ENCODE peak calls at places on chromosomes 12 and 14, in seven cellular contexts. One of them, this sample, is unnamed.
A peak's percentile ranks its signal among the peaks of the same experiment; 100 is the strongest.

GRCh38 chr12:67590122-67590795 is 58.3 kb upstream of the DYRK2 start:
- DNase-seq in psoas muscle: no peak
- DNase-seq in left ventricle myocardium inferior: no peak
- DNase-seq in SK-N-SH: peak; percentile 7
- DNase-seq in CD4-positive, alpha-beta memory T cell: peak; percentile 66
- DNase-seq in tibial artery: no peak
- DNase-seq in GM12878: no peak
- DNase-seq in this sample: no peak

GRCh38 chr14:49997991-49998390 is 105.1 kb downstream of the ARF6 start:
- DNase-seq in SK-N-SH: no peak
- DNase-seq in left ventricle myocardium inferior: no peak
- DNase-seq in CD4-positive, alpha-beta memory T cell: no peak
- DNase-seq in tibial artery: no peak
- DNase-seq in psoas muscle: no peak
- DNase-seq in GM12878: no peak
- DNase-seq in this sample: no peak

GRCh38 chr12:108689314-108690190 is 41.8 kb downstream of the CORO1C start:
- DNase-seq in psoas muscle: no peak
- DNase-seq in tibial artery: peak; percentile 73
- DNase-seq in SK-N-SH: no peak
- DNase-seq in GM12878: no peak
- DNase-seq in left ventricle myocardium inferior: no peak
- DNase-seq in CD4-positive, alpha-beta memory T cell: peak; percentile 49
- DNase-seq in this sample: no peak

GRCh38 chr14:94769413-94770250 is at the start of gene GSC:
- DNase-seq in left ventricle myocardium inferior: peak; percentile 26
- DNase-seq in SK-N-SH: peak; percentile 90
- DNase-seq in GM12878: no peak
- DNase-seq in tibial artery: no peak
- DNase-seq in CD4-positive, alpha-beta memory T cell: no peak
- DNase-seq in psoas muscle: peak; percentile 82
- DNase-seq in this sample: no peak

GRCh38 chr12:27549801-27550652 is 26.0 kb downstream of the PPFIBP1 start:
- DNase-seq in SK-N-SH: no peak
- DNase-seq in left ventricle myocardium inferior: peak; percentile 83
- DNase-seq in GM12878: no peak
- DNase-seq in tibial artery: peak; percentile 91
- DNase-seq in CD4-positive, alpha-beta memory T cell: no peak
- DNase-seq in psoas muscle: peak; percentile 83
- DNase-seq in this sample: peak; percentile 31

GRCh38 chr12:132610051-132610759 is at the start of gene LRCOL1:
- DNase-seq in tibial artery: no peak
- DNase-seq in GM12878: no peak
- DNase-seq in left ventricle myocardium inferior: peak; percentile 63
- DNase-seq in CD4-positive, alpha-beta memory T cell: no peak
- DNase-seq in psoas muscle: peak; percentile 67
- DNase-seq in SK-N-SH: peak; percentile 59
- DNase-seq in this sample: no peak

GRCh38 chr14:30559638-30560071 is 697 bp downstream of the G2E3 start:
- DNase-seq in tibial artery: no peak
- DNase-seq in left ventricle myocardium inferior: no peak
- DNase-seq in GM12878: no peak
- DNase-seq in psoas muscle: no peak
- DNase-seq in CD4-positive, alpha-beta memory T cell: no peak
- DNase-seq in SK-N-SH: peak; percentile 39
- DNase-seq in this sample: no peak

GRCh38 chr12:46067062-46067461 is 76.7 kb upstream of the SCAF11 start:
- DNase-seq in GM12878: no peak
- DNase-seq in SK-N-SH: no peak
- DNase-seq in left ventricle myocardium inferior: no peak
- DNase-seq in CD4-positive, alpha-beta memory T cell: no peak
- DNase-seq in tibial artery: no peak
- DNase-seq in psoas muscle: no peak
- DNase-seq in this sample: no peak

GRCh38 chr12:130764475-130765185 is 48.5 kb upstream of the RIMBP2 start:
- DNase-seq in SK-N-SH: no peak
- DNase-seq in CD4-positive, alpha-beta memory T cell: peak; percentile 19
- DNase-seq in left ventricle myocardium inferior: no peak
- DNase-seq in tibial artery: no peak
- DNase-seq in psoas muscle: no peak
- DNase-seq in GM12878: peak; percentile 59
- DNase-seq in this sample: no peak

GRCh38 chr14:34580381-34580780 is 40.9 kb upstream of the EAPP start:
- DNase-seq in left ventricle myocardium inferior: no peak
- DNase-seq in tibial artery: no peak
- DNase-seq in SK-N-SH: no peak
- DNase-seq in GM12878: no peak
- DNase-seq in CD4-positive, alpha-beta memory T cell: no peak
- DNase-seq in psoas muscle: no peak
- DNase-seq in this sample: no peak

GRCh38 chr14:74804219-74804825 is 41.2 kb downstream of the YLPM1 start:
- DNase-seq in tibial artery: no peak
- DNase-seq in left ventricle myocardium inferior: no peak
- DNase-seq in GM12878: no peak
- DNase-seq in psoas muscle: no peak
- DNase-seq in SK-N-SH: peak; percentile 44
- DNase-seq in CD4-positive, alpha-beta memory T cell: peak; percentile 41
- DNase-seq in this sample: no peak

GRCh38 chr12:79187032-79187431 is 322.5 kb downstream of the SYT1 start:
- DNase-seq in SK-N-SH: no peak
- DNase-seq in left ventricle myocardium inferior: no peak
- DNase-seq in GM12878: no peak
- DNase-seq in tibial artery: no peak
- DNase-seq in CD4-positive, alpha-beta memory T cell: no peak
- DNase-seq in psoas muscle: no peak
- DNase-seq in this sample: no peak

GRCh38 chr12:55675671-55676070 is 32.0 kb downstream of the ITGA7 start:
- DNase-seq in left ventricle myocardium inferior: peak; percentile 1
- DNase-seq in SK-N-SH: no peak
- DNase-seq in psoas muscle: peak; percentile 20
- DNase-seq in CD4-positive, alpha-beta memory T cell: no peak
- DNase-seq in GM12878: no peak
- DNase-seq in tibial artery: no peak
- DNase-seq in this sample: no peak

GRCh38 chr14:91048676-91049075 is 11.8 kb downstream of the RPS6KA5 start:
- DNase-seq in left ventricle myocardium inferior: no peak
- DNase-seq in GM12878: no peak
- DNase-seq in CD4-positive, alpha-beta memory T cell: no peak
- DNase-seq in tibial artery: no peak
- DNase-seq in SK-N-SH: no peak
- DNase-seq in psoas muscle: no peak
- DNase-seq in this sample: no peak

GRCh38 chr12:694734-695503 is 31.7 kb upstream of the NINJ2 start:
- DNase-seq in CD4-positive, alpha-beta memory T cell: no peak
- DNase-seq in GM12878: no peak
- DNase-seq in left ventricle myocardium inferior: no peak
- DNase-seq in SK-N-SH: no peak
- DNase-seq in psoas muscle: no peak
- DNase-seq in tibial artery: no peak
- DNase-seq in this sample: no peak

GRCh38 chr12:70983692-70984091 is 63.2 kb upstream of the PTPRR start:
- DNase-seq in tibial artery: no peak
- DNase-seq in psoas muscle: no peak
- DNase-seq in left ventricle myocardium inferior: no peak
- DNase-seq in SK-N-SH: no peak
- DNase-seq in GM12878: no peak
- DNase-seq in CD4-positive, alpha-beta memory T cell: no peak
- DNase-seq in this sample: no peak

GRCh38 chr12:79776111-79776510 is 85.3 kb upstream of the PAWR start:
- DNase-seq in GM12878: no peak
- DNase-seq in tibial artery: no peak
- DNase-seq in CD4-positive, alpha-beta memory T cell: no peak
- DNase-seq in left ventricle myocardium inferior: no peak
- DNase-seq in SK-N-SH: no peak
- DNase-seq in psoas muscle: no peak
- DNase-seq in this sample: no peak

GRCh38 chr12:27332407-27333310 is at the start of gene BMAL2:
- DNase-seq in SK-N-SH: peak; percentile 87
- DNase-seq in psoas muscle: peak; percentile 52
- DNase-seq in tibial artery: no peak
- DNase-seq in CD4-positive, alpha-beta memory T cell: peak; percentile 22
- DNase-seq in left ventricle myocardium inferior: peak; percentile 36
- DNase-seq in GM12878: no peak
- DNase-seq in this sample: no peak

GRCh38 chr12:110179291-110179690 is 55.1 kb downstream of the IFT81 start:
- DNase-seq in left ventricle myocardium inferior: no peak
- DNase-seq in GM12878: no peak
- DNase-seq in psoas muscle: no peak
- DNase-seq in CD4-positive, alpha-beta memory T cell: no peak
- DNase-seq in SK-N-SH: no peak
- DNase-seq in tibial artery: no peak
- DNase-seq in this sample: peak; percentile 70

GRCh38 chr12:25308761-25309160 is 58.0 kb upstream of the KRAS start:
- DNase-seq in CD4-positive, alpha-beta memory T cell: no peak
- DNase-seq in left ventricle myocardium inferior: no peak
- DNase-seq in SK-N-SH: no peak
- DNase-seq in tibial artery: no peak
- DNase-seq in psoas muscle: no peak
- DNase-seq in GM12878: no peak
- DNase-seq in this sample: no peak

GRCh38 chr14:61603736-61604135 is 91.6 kb upstream of the HIF1A start:
- DNase-seq in GM12878: no peak
- DNase-seq in tibial artery: no peak
- DNase-seq in SK-N-SH: no peak
- DNase-seq in left ventricle myocardium inferior: no peak
- DNase-seq in psoas muscle: no peak
- DNase-seq in CD4-positive, alpha-beta memory T cell: no peak
- DNase-seq in this sample: no peak
- H3K4me1 ChIP-seq in GM12878: peaks cover 7% of the 10 kb centered on the region
- H3K4me1 ChIP-seq in tibial artery: peaks cover 5% of the 10 kb centered on the region
- H3K4me1 ChIP-seq in SK-N-SH: peaks cover 37% of the 10 kb centered on the region
- H3K4me1 ChIP-seq in left ventricle myocardium inferior: peaks cover 18% of the 10 kb centered on the region
- H3K4me1 ChIP-seq in psoas muscle: peaks cover 7% of the 10 kb centered on the region
- H3K4me1 ChIP-seq in CD4-positive, alpha-beta memory T cell: peaks cover 6% of the 10 kb centered on the region
- H3K4me1 ChIP-seq in this sample: no peaks in the 10 kb centered on the region

GRCh38 chr12:119721306-119721705 is 53.4 kb downstream of the PRKAB1 start:
- DNase-seq in tibial artery: no peak
- DNase-seq in psoas muscle: no peak
- DNase-seq in SK-N-SH: no peak
- DNase-seq in GM12878: no peak
- DNase-seq in CD4-positive, alpha-beta memory T cell: no peak
- DNase-seq in left ventricle myocardium inferior: no peak
- DNase-seq in this sample: no peak
- H3K4me1 ChIP-seq in tibial artery: no peaks in the 10 kb centered on the region
- H3K4me1 ChIP-seq in psoas muscle: peaks cover 7% of the 10 kb centered on the region
- H3K4me1 ChIP-seq in SK-N-SH: no peaks in the 10 kb centered on the region
- H3K4me1 ChIP-seq in GM12878: no peaks in the 10 kb centered on the region
- H3K4me1 ChIP-seq in CD4-positive, alpha-beta memory T cell: no peaks in the 10 kb centered on the region
- H3K4me1 ChIP-seq in left ventricle myocardium inferior: peaks cover 9% of the 10 kb centered on the region
- H3K4me1 ChIP-seq in this sample: no peaks in the 10 kb centered on the region

GRCh38 chr12:53210843-53211242 is 3.8 kb upstream of the ITGB7 start:
- DNase-seq in CD4-positive, alpha-beta memory T cell: no peak
- DNase-seq in GM12878: no peak
- DNase-seq in tibial artery: no peak
- DNase-seq in psoas muscle: no peak
- DNase-seq in left ventricle myocardium inferior: no peak
- DNase-seq in SK-N-SH: no peak
- DNase-seq in this sample: no peak

GRCh38 chr12:53214221-53214620 is 7.2 kb upstream of the ITGB7 start:
- DNase-seq in psoas muscle: no peak
- DNase-seq in tibial artery: no peak
- DNase-seq in left ventricle myocardium inferior: no peak
- DNase-seq in GM12878: no peak
- DNase-seq in SK-N-SH: no peak
- DNase-seq in CD4-positive, alpha-beta memory T cell: no peak
- DNase-seq in this sample: no peak

GRCh38 chr12:53212931-53213330 is 5.9 kb upstream of the ITGB7 start:
- DNase-seq in left ventricle myocardium inferior: no peak
- DNase-seq in GM12878: no peak
- DNase-seq in psoas muscle: no peak
- DNase-seq in tibial artery: no peak
- DNase-seq in SK-N-SH: no peak
- DNase-seq in CD4-positive, alpha-beta memory T cell: no peak
- DNase-seq in this sample: no peak

GRCh38 chr12:53213348-53213747 is 6.3 kb upstream of the ITGB7 start:
- DNase-seq in GM12878: no peak
- DNase-seq in psoas muscle: peak; percentile 93
- DNase-seq in left ventricle myocardium inferior: peak; percentile 87
- DNase-seq in tibial artery: peak; percentile 79
- DNase-seq in SK-N-SH: peak; percentile 93
- DNase-seq in CD4-positive, alpha-beta memory T cell: peak; percentile 77
- DNase-seq in this sample: peak; percentile 88

DNA sequence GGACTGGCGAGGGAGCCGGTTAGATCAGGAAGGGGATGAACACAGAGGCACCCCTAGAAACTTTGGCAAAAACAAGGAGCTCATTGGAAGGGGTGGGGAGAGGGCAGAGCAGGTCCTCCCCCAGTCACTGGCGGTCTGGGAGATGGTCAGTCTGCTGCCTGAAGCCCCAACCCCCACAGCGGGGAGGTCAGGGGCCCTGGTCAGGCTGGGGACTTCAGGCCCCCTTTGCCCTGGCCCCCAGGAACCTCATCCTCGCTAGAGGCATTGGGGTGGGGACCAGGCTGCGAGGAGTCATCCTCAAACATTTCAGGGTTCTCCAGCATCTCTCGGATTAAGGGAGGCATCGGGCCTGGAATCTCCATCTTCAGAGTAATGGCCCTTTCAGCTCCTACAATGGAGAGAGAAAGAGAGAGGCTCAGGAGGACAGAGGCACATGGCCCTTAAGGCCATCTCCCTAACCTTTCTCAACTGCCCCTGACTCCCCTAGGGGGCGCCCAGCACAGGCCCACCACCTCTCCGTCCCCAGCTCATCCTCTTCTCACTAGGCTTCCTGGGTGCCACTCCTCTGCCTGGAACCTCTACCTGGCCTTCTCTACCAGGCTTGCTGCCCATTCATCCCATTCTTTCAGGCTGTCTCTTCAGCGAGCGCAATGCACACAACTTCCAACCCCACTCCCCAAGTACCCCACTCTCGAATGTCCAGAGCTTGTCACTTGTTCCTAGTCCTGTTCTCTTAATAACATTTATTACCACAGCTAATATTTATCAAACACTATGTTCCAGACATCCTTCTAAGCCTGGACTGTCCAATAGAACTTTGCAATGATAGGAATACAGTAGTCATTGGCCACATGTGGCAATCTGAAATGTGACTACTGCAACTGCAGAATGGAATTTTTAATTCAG is 4.7 kb upstream of the ITGB7 start:
- DNase-seq in tibial artery: no peak
- DNase-seq in psoas muscle: no peak
- DNase-seq in left ventricle myocardium inferior: no peak
- DNase-seq in SK-N-SH: peak; percentile 62
- DNase-seq in CD4-positive, alpha-beta memory T cell: no peak
- DNase-seq in GM12878: no peak
- DNase-seq in this sample: no peak
- H3K4me1 ChIP-seq in tibial artery: peaks cover 13% of the 10 kb centered on the region
- H3K4me1 ChIP-seq in psoas muscle: no peaks in the 10 kb centered on the region
- H3K4me1 ChIP-seq in left ventricle myocardium inferior: peaks cover 61% of the 10 kb centered on the region
- H3K4me1 ChIP-seq in SK-N-SH: peaks cover 3% of the 10 kb centered on the region
- H3K4me1 ChIP-seq in CD4-positive, alpha-beta memory T cell: peaks cover 84% of the 10 kb centered on the region
- H3K4me1 ChIP-seq in GM12878: peaks cover 34% of the 10 kb centered on the region
- H3K4me1 ChIP-seq in this sample: peaks cover 14% of the 10 kb centered on the region

DNA sequence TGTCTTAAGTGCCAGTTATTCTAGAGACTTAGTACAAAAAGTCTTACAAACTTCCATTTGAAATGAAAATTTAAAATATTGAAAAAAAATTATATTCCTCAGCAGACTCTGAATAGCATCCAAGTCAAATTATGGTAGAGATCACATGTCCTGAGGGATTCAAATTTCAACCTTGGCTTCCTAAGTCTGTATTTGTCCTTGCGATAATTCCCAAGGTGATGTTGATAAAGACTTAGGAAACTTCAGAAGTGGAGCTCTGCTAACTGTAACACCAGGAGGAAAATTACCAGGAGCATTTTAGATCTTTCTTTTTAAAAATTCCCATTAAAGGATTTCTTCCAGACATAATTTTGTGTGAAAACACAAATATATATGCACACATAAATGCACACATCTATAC is 178.3 kb downstream of the IPO8 start:
- DNase-seq in tibial artery: no peak
- DNase-seq in GM12878: no peak
- DNase-seq in CD4-positive, alpha-beta memory T cell: no peak
- DNase-seq in psoas muscle: no peak
- DNase-seq in left ventricle myocardium inferior: no peak
- DNase-seq in SK-N-SH: no peak
- DNase-seq in this sample: no peak
- H3K4me1 ChIP-seq in tibial artery: no peaks in the 10 kb centered on the region
- H3K4me1 ChIP-seq in GM12878: no peaks in the 10 kb centered on the region
- H3K4me1 ChIP-seq in CD4-positive, alpha-beta memory T cell: no peaks in the 10 kb centered on the region
- H3K4me1 ChIP-seq in psoas muscle: no peaks in the 10 kb centered on the region
- H3K4me1 ChIP-seq in left ventricle myocardium inferior: peaks cover 24% of the 10 kb centered on the region
- H3K4me1 ChIP-seq in SK-N-SH: no peaks in the 10 kb centered on the region
- H3K4me1 ChIP-seq in this sample: no peaks in the 10 kb centered on the region